ENCODE peak calls at places on chromosomes 1 and 21, in eight cellular contexts. L is H9; T is activated T-cell treated with anti-CD3 and anti-CD28 coated beads for 1 hour; J is left cardiac atrium; O is left colon; A is G401; D is H7; F is stimulated activated CD8-positive, alpha-beta memory T cell treated with anti-CD3 and anti-CD28 coated beads, Interleukin-7, amount 100 ng/mL, for 1 hour. Y is an unnamed sample.

GRCh38 chr1:42456754-42457089 is 379 bp downstream of the PPCS start:
- DNase-seq in F (peak), O (peak), A (peak), D (peak), L (peak), J (peak), T (peak), Y (peak)

GRCh38 chr1:21952806-21953514 is 15.8 kb upstream of the HSPG2 start:
- DNase-seq in D (peak), A (no peak), J (no peak), F (no peak), L (no peak), O (no peak), T (no peak), Y (no peak)

GRCh38 chr1:38476111-38476783 is 383.3 kb downstream of the RRAGC start:
- DNase-seq in T (no peak), L (peak), F (no peak), D (peak), A (no peak), O (no peak), J (no peak), Y (peak)

GRCh38 chr1:32924881-32925344 is 23.7 kb upstream of the TMEM54 start:
- DNase-seq in F (no peak), O (peak), A (no peak), T (no peak), J (peak), D (peak), L (peak), Y (peak)

GRCh38 chr1:245118806-245119205 is 36.0 kb upstream of the KIF26B start:
- DNase-seq in O (no peak), J (no peak), T (no peak), L (no peak), A (no peak), D (no peak), F (no peak), Y (no peak)

GRCh38 chr1:111559736-111560279 is 56.4 kb upstream of the ADORA3 start:
- DNase-seq in F (no peak), A (no peak), O (no peak), T (no peak), D (no peak), L (no peak), J (no peak), Y (no peak)

GRCh38 chr1:20896824-20897223 is 109.7 kb upstream of the HP1BP3 start:
- DNase-seq in F (no peak), O (no peak), T (no peak), D (no peak), L (no peak), A (peak), J (no peak), Y (no peak)

GRCh38 chr1:212013672-212014071 is 21.7 kb downstream of the INTS7 start:
- DNase-seq in O (no peak), F (no peak), T (no peak), A (no peak), L (no peak), D (no peak), J (no peak), Y (no peak)

GRCh38 chr1:179079113-179079761 is 2.6 kb upstream of the TOR3A start:
- DNase-seq in T (peak), D (peak), A (peak), O (peak), L (peak), F (no peak), J (no peak), Y (peak)

GRCh38 chr1:93840956-93841482 is 38.0 kb downstream of the DNTTIP2 start:
- DNase-seq in O (no peak), J (no peak), T (no peak), D (no peak), A (no peak), F (no peak), L (no peak), Y (no peak)

GRCh38 chr1:11858968-11859871 is 475 bp upstream of the NPPB start:
- DNase-seq in L (peak), T (peak), A (no peak), O (no peak), J (peak), F (peak), D (peak), Y (peak)

GRCh38 chr1:38073926-38074677 is 27.5 kb upstream of the POU3F1 start:
- DNase-seq in A (no peak), T (no peak), O (no peak), L (no peak), J (no peak), F (no peak), D (peak), Y (no peak)

GRCh38 chr1:177943999-177944672 is 25.7 kb downstream of the SEC16B start:
- DNase-seq in L (no peak), J (no peak), D (no peak), F (no peak), A (no peak), T (no peak), O (no peak), Y (no peak)

GRCh38 chr1:96236156-96236739 is 485.3 kb upstream of the PTBP2 start:
- DNase-seq in F (no peak), J (peak), L (no peak), A (peak), D (peak), T (no peak), O (no peak), Y (peak)

GRCh38 chr1:193113258-193113991 is 8.2 kb upstream of the GLRX2 start:
- DNase-seq in J (no peak), D (peak), A (no peak), L (peak), F (no peak), T (no peak), O (no peak), Y (peak)

GRCh38 chr21:38716942-38717341 is 88.8 kb upstream of the ETS2 start:
- DNase-seq in D (no peak), T (no peak), A (no peak), O (no peak), J (no peak), F (no peak), L (no peak), Y (no peak)

GRCh38 chr1:41662656-41663437 is 178.4 kb upstream of the EDN2 start:
- DNase-seq in A (peak), D (peak), J (peak), F (no peak), L (peak), O (no peak), T (peak), Y (peak)

GRCh38 chr21:35045539-35046222 is 3.4 kb downstream of the RUNX1 start:
- DNase-seq in A (no peak), J (no peak), L (no peak), O (no peak), T (no peak), D (no peak), F (no peak), Y (no peak)

GRCh38 chr1:108051625-108052382 is 86.8 kb upstream of the VAV3 start:
- DNase-seq in D (no peak), L (no peak), A (peak), O (no peak), J (no peak), F (no peak), T (no peak), Y (peak)

GRCh38 chr1:220929304-220929703 is 50.1 kb downstream of the HLX start:
- DNase-seq in O (no peak), F (no peak), A (no peak), D (no peak), J (no peak), L (no peak), T (no peak), Y (no peak)

GRCh38 chr21:45310446-45310845 is 22.8 kb upstream of the POFUT2 start:
- DNase-seq in D (no peak), T (no peak), J (peak), O (peak), L (no peak), F (no peak), A (no peak), Y (no peak)

GRCh38 chr1:231442735-231443134 is 20.6 kb upstream of the EGLN1 start:
- DNase-seq in F (no peak), O (no peak), D (no peak), L (no peak), A (no peak), J (no peak), T (no peak), Y (no peak)

GRCh38 chr1:43919906-43920305 is 13.7 kb upstream of the ARTN start:
- DNase-seq in D (no peak), A (no peak), T (no peak), F (no peak), J (no peak), L (no peak), O (no peak), Y (no peak)

GRCh38 chr1:12063141-12064072 is at the start of gene TNFRSF8:
- DNase-seq in J (no peak), D (peak), A (no peak), T (peak), F (no peak), L (peak), O (no peak), Y (peak)

GRCh38 chr1:56639210-56639609 is 5.9 kb upstream of the PRKAA2 start:
- DNase-seq in L (no peak), F (no peak), D (no peak), T (no peak), A (no peak), J (no peak), O (no peak), Y (no peak)

GRCh38 chr21:44892095-44892494 is 18.6 kb upstream of the PTTG1IP start:
- DNase-seq in O (no peak), F (no peak), A (no peak), J (no peak), L (no peak), D (no peak), T (no peak), Y (no peak)

GRCh38 chr21:29436143-29436542 is 137.4 kb downstream of the BACH1 start:
- DNase-seq in F (no peak), D (no peak), T (peak), L (no peak), J (peak), O (no peak), A (no peak), Y (no peak)

GRCh38 chr21:45138199-45139002 is 64.0 kb downstream of the ADARB1 start:
- DNase-seq in F (peak), O (no peak), T (peak), A (peak), L (peak), J (peak), D (peak), Y (peak)

GRCh38 chr1:32250893-32251716 is at the start of gene LCK:
- DNase-seq in T (peak), O (no peak), D (peak), F (no peak), L (peak), A (no peak), J (no peak), Y (no peak)

GRCh38 chr21:37071561-37072238 is 1.2 kb downstream of the PIGP start:
- DNase-seq in A (peak), F (no peak), T (no peak), O (peak), D (peak), L (no peak), J (peak), Y (no peak)

GRCh38 chr1:39957299-39958020 is 2.5 kb downstream of the MFSD2A start:
- DNase-seq in D (no peak), T (no peak), F (no peak), L (no peak), O (no peak), A (peak), J (no peak), Y (no peak)

GRCh38 chr1:192436441-192437078 is 119.8 kb downstream of the RGS21 start:
- DNase-seq in L (no peak), F (no peak), T (no peak), J (no peak), A (no peak), D (no peak), O (no peak), Y (no peak)

GRCh38 chr1:89701746-89702241 is 68.9 kb downstream of the LRRC8C start:
- DNase-seq in L (no peak), F (no peak), D (no peak), T (no peak), A (no peak), J (no peak), O (no peak), Y (no peak)

GRCh38 chr1:151133339-151133761 is 13.1 kb downstream of the SEMA6C start:
- DNase-seq in A (no peak), L (peak), D (peak), F (no peak), J (no peak), T (no peak), O (no peak), Y (peak)

GRCh38 chr1:183089025-183089639 is 65.9 kb downstream of the LAMC1 start:
- DNase-seq in F (no peak), A (peak), L (no peak), D (no peak), O (no peak), J (no peak), T (no peak), Y (no peak)

GRCh38 chr21:34956416-34957316 is 92.4 kb downstream of the RUNX1 start:
- DNase-seq in D (no peak), F (no peak), J (no peak), A (no peak), O (no peak), T (no peak), L (no peak), Y (no peak)

GRCh38 chr1:86616871-86617270 is 70.0 kb downstream of the CLCA4 start:
- DNase-seq in O (peak), A (no peak), J (no peak), T (no peak), L (no peak), F (no peak), D (no peak), Y (no peak)